ENCODE peak calls at places on chromosomes 7 and 10, in six cellular contexts. One of them, this sample, is unnamed.

GRCh38 chr10:20970044-20970443 is 72.9 kb upstream of the NEBL start:
- DNase-seq in A549: no peak
- DNase-seq in sigmoid colon: no peak
- DNase-seq in body of pancreas: no peak
- DNase-seq in Peyer's patch: no peak
- DNase-seq in IMR-90: no peak
- DNase-seq in this sample: no peak

GRCh38 chr7:43593010-43593409 is 10.1 kb downstream of the STK17A start:
- DNase-seq in IMR-90: no peak
- DNase-seq in body of pancreas: no peak
- DNase-seq in Peyer's patch: no peak
- DNase-seq in A549: no peak
- DNase-seq in sigmoid colon: no peak
- DNase-seq in this sample: no peak

GRCh38 chr10:132293416-132294195 is 14.1 kb downstream of the STK32C start:
- DNase-seq in body of pancreas: no peak
- DNase-seq in IMR-90: no peak
- DNase-seq in Peyer's patch: no peak
- DNase-seq in sigmoid colon: peak; percentile 76
- DNase-seq in A549: no peak
- DNase-seq in this sample: peak; percentile 28

GRCh38 chr10:119663866-119664698 is 12.9 kb downstream of the BAG3 start:
- DNase-seq in Peyer's patch: peak; percentile 47
- DNase-seq in A549: no peak
- DNase-seq in body of pancreas: no peak
- DNase-seq in IMR-90: no peak
- DNase-seq in sigmoid colon: no peak
- DNase-seq in this sample: no peak

GRCh38 chr7:31794851-31795250 is 107.8 kb downstream of the PPP1R17 start:
- DNase-seq in A549: no peak
- DNase-seq in IMR-90: no peak
- DNase-seq in Peyer's patch: no peak
- DNase-seq in sigmoid colon: no peak
- DNase-seq in body of pancreas: no peak
- DNase-seq in this sample: no peak

GRCh38 chr10:93060887-93061593 is 442 bp downstream of the CYP26C1 start:
- DNase-seq in A549: no peak
- DNase-seq in Peyer's patch: no peak
- DNase-seq in body of pancreas: no peak
- DNase-seq in IMR-90: no peak
- DNase-seq in sigmoid colon: no peak
- DNase-seq in this sample: no peak

GRCh38 chr7:140403878-140404564 is at the start of gene RAB19:
- DNase-seq in A549: no peak
- DNase-seq in sigmoid colon: no peak
- DNase-seq in IMR-90: no peak
- DNase-seq in body of pancreas: peak; percentile 83
- DNase-seq in Peyer's patch: peak; percentile 62
- DNase-seq in this sample: no peak

GRCh38 chr7:130996841-130997231 is 262.8 kb upstream of the KLF14 start:
- DNase-seq in body of pancreas: peak; percentile 85
- DNase-seq in A549: no peak
- DNase-seq in IMR-90: peak; percentile 61
- DNase-seq in Peyer's patch: no peak
- DNase-seq in sigmoid colon: no peak
- DNase-seq in this sample: no peak

GRCh38 chr7:114938785-114939184 is 16.9 kb downstream of the MDFIC start:
- DNase-seq in Peyer's patch: no peak
- DNase-seq in body of pancreas: no peak
- DNase-seq in A549: no peak
- DNase-seq in IMR-90: no peak
- DNase-seq in sigmoid colon: no peak
- DNase-seq in this sample: no peak

GRCh38 chr10:20993387-20994170 is 96.5 kb upstream of the NEBL start:
- DNase-seq in body of pancreas: no peak
- DNase-seq in IMR-90: no peak
- DNase-seq in A549: no peak
- DNase-seq in Peyer's patch: no peak
- DNase-seq in sigmoid colon: no peak
- DNase-seq in this sample: peak; percentile 77

GRCh38 chr10:88163572-88163971 is 300.1 kb downstream of the PTEN start:
- DNase-seq in body of pancreas: no peak
- DNase-seq in Peyer's patch: no peak
- DNase-seq in sigmoid colon: no peak
- DNase-seq in A549: no peak
- DNase-seq in IMR-90: no peak
- DNase-seq in this sample: no peak

GRCh38 chr7:2151801-2152612 is 80.7 kb downstream of the MAD1L1 start:
- DNase-seq in IMR-90: no peak
- DNase-seq in body of pancreas: no peak
- DNase-seq in A549: no peak
- DNase-seq in Peyer's patch: no peak
- DNase-seq in sigmoid colon: no peak
- DNase-seq in this sample: no peak

GRCh38 chr7:118149394-118149793 is 34.6 kb upstream of the LSM8 start:
- DNase-seq in Peyer's patch: no peak
- DNase-seq in IMR-90: no peak
- DNase-seq in sigmoid colon: no peak
- DNase-seq in body of pancreas: no peak
- DNase-seq in A549: no peak
- DNase-seq in this sample: no peak

GRCh38 chr7:92916751-92917369 is 80.5 kb upstream of the CDK6 start:
- DNase-seq in Peyer's patch: no peak
- DNase-seq in body of pancreas: peak; percentile 56
- DNase-seq in A549: no peak
- DNase-seq in IMR-90: peak; percentile 44
- DNase-seq in sigmoid colon: no peak
- DNase-seq in this sample: peak; percentile 37

GRCh38 chr7:27745064-27745583 is 5.2 kb downstream of the TAX1BP1 start:
- DNase-seq in sigmoid colon: no peak
- DNase-seq in A549: peak; percentile 67
- DNase-seq in Peyer's patch: no peak
- DNase-seq in IMR-90: peak; percentile 84
- DNase-seq in body of pancreas: peak; percentile 50
- DNase-seq in this sample: peak; percentile 71

GRCh38 chr7:107147464-107148214 is 21.2 kb upstream of the HBP1 start:
- DNase-seq in Peyer's patch: no peak
- DNase-seq in IMR-90: peak; percentile 47
- DNase-seq in body of pancreas: peak; percentile 14
- DNase-seq in A549: peak; percentile 39
- DNase-seq in sigmoid colon: no peak
- DNase-seq in this sample: no peak

GRCh38 chr10:133131053-133131452 is 29.0 kb upstream of the KNDC1 start:
- DNase-seq in body of pancreas: no peak
- DNase-seq in A549: no peak
- DNase-seq in Peyer's patch: no peak
- DNase-seq in sigmoid colon: peak; percentile 57
- DNase-seq in IMR-90: no peak
- DNase-seq in this sample: no peak

GRCh38 chr10:49090696-49091338 is 24.5 kb downstream of the VSTM4 start:
- DNase-seq in body of pancreas: no peak
- DNase-seq in sigmoid colon: no peak
- DNase-seq in A549: no peak
- DNase-seq in Peyer's patch: peak; percentile 1
- DNase-seq in IMR-90: no peak
- DNase-seq in this sample: no peak

GRCh38 chr10:78212786-78213175 is 179.1 kb downstream of the RPS24 start:
- DNase-seq in IMR-90: no peak
- DNase-seq in A549: no peak
- DNase-seq in Peyer's patch: no peak
- DNase-seq in sigmoid colon: no peak
- DNase-seq in body of pancreas: no peak
- DNase-seq in this sample: no peak

GRCh38 chr7:32958046-32959025 is 1.1 kb downstream of the FKBP9 start:
- DNase-seq in A549: no peak
- DNase-seq in body of pancreas: peak; percentile 29
- DNase-seq in sigmoid colon: peak; percentile 77
- DNase-seq in Peyer's patch: no peak
- DNase-seq in IMR-90: peak; percentile 59
- DNase-seq in this sample: peak; percentile 33

GRCh38 chr7:18958627-18959026 is 158.8 kb downstream of the TWIST1 start:
- DNase-seq in IMR-90: peak; percentile 85
- DNase-seq in Peyer's patch: no peak
- DNase-seq in A549: no peak
- DNase-seq in body of pancreas: no peak
- DNase-seq in sigmoid colon: no peak
- DNase-seq in this sample: no peak

GRCh38 chr7:16644157-16644556 is 1.4 kb downstream of the ANKMY2 start:
- DNase-seq in IMR-90: no peak
- DNase-seq in A549: no peak
- DNase-seq in sigmoid colon: no peak
- DNase-seq in Peyer's patch: no peak
- DNase-seq in body of pancreas: no peak
- DNase-seq in this sample: no peak

GRCh38 chr7:16644624-16644986 is 949 bp downstream of the ANKMY2 start:
- DNase-seq in IMR-90: peak; percentile 47
- DNase-seq in A549: peak; percentile 51
- DNase-seq in sigmoid colon: peak; percentile 82
- DNase-seq in Peyer's patch: peak; percentile 65
- DNase-seq in body of pancreas: peak; percentile 41
- DNase-seq in this sample: peak; percentile 64

GRCh38 chr7:16646427-16647081 is 573 bp downstream of the BZW2 start:
- DNase-seq in sigmoid colon: no peak
- DNase-seq in Peyer's patch: no peak
- DNase-seq in IMR-90: no peak
- DNase-seq in A549: no peak
- DNase-seq in body of pancreas: peak; percentile 14
- DNase-seq in this sample: peak; percentile 23

GRCh38 chr7:16645593-16646426 is at the start of the genes ANKMY2 and BZW2:
- DNase-seq in body of pancreas: peak; percentile 97
- DNase-seq in sigmoid colon: peak; percentile 98
- DNase-seq in IMR-90: peak; percentile 97
- DNase-seq in Peyer's patch: peak; percentile 90
- DNase-seq in A549: peak; percentile 94
- DNase-seq in this sample: peak; percentile 96

DNA sequence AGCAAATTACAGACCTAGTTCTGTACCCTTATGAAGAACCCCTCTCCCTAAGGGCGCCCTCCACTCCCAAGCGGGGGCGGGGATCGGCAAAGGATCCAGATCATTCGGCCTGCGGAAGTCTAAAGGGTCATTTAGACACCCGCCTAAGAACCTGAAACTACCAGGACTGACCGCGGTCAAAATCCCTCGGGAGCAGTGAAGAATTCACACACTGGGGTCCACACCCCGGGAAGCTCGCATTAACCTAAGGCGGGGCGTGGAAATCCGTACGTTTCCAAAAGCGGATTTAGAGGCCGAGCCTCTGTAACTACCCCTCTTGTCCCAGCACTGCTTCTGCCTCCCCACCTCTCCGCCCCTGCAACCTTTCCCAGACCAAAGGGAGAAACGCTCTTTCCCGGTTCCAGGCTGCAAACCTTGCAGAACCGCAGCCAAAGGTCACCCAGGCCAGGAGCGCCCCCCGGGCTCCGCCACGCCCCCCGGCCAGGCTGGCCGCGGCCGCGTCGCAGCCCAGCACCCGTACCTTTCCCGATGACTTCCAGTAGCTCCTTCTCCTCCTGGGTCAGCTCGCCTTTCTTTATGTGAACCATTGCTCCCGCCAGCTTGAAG is 464 bp downstream of the ANKMY2 start:
- DNase-seq in IMR-90: no peak
- DNase-seq in A549: peak; percentile 49
- DNase-seq in body of pancreas: peak; percentile 20
- DNase-seq in Peyer's patch: peak; percentile 24
- DNase-seq in sigmoid colon: peak; percentile 71
- DNase-seq in this sample: peak; percentile 44
- TF ChIP-seq CTCF in IMR-90: no peak
- TF ChIP-seq CTCF in A549: no peak
- TF ChIP-seq CTCF in body of pancreas: no peak
- TF ChIP-seq CTCF in Peyer's patch: no peak
- TF ChIP-seq CTCF in sigmoid colon: no peak
- TF ChIP-seq CTCF in this sample: no peak

GRCh38 chr10:30583778-30584415 is 45.7 kb downstream of the LYZL2 start:
- DNase-seq in A549: peak; percentile 74
- DNase-seq in IMR-90: peak; percentile 77
- DNase-seq in sigmoid colon: peak; percentile 86
- DNase-seq in body of pancreas: peak; percentile 91
- DNase-seq in Peyer's patch: peak; percentile 45
- DNase-seq in this sample: peak; percentile 79
- TF ChIP-seq POLR2A in A549: no peak
- TF ChIP-seq POLR2A in IMR-90: no peak
- TF ChIP-seq POLR2A in sigmoid colon: no peak
- TF ChIP-seq POLR2A in body of pancreas: peak; percentile 43
- TF ChIP-seq POLR2A in Peyer's patch: no peak
- TF ChIP-seq POLR2A in this sample: no peak

GRCh38 chr10:86255405-86256251 is 111.0 kb downstream of the GRID1 start:
- DNase-seq in IMR-90: no peak
- DNase-seq in A549: no peak
- DNase-seq in body of pancreas: no peak
- DNase-seq in Peyer's patch: no peak
- DNase-seq in sigmoid colon: no peak
- DNase-seq in this sample: no peak

GRCh38 chr10:86258940-86259339 is 107.7 kb downstream of the GRID1 start:
- DNase-seq in IMR-90: no peak
- DNase-seq in A549: no peak
- DNase-seq in body of pancreas: no peak
- DNase-seq in sigmoid colon: no peak
- DNase-seq in Peyer's patch: no peak
- DNase-seq in this sample: no peak

GRCh38 chr10:86257683-86258082 is 108.9 kb downstream of the GRID1 start:
- DNase-seq in sigmoid colon: no peak
- DNase-seq in A549: no peak
- DNase-seq in body of pancreas: no peak
- DNase-seq in IMR-90: no peak
- DNase-seq in Peyer's patch: no peak
- DNase-seq in this sample: no peak

GRCh38 chr10:86258488-86258887 is 108.1 kb downstream of the GRID1 start:
- DNase-seq in body of pancreas: no peak
- DNase-seq in A549: no peak
- DNase-seq in sigmoid colon: no peak
- DNase-seq in Peyer's patch: no peak
- DNase-seq in IMR-90: peak; percentile 0
- DNase-seq in this sample: no peak

DNA sequence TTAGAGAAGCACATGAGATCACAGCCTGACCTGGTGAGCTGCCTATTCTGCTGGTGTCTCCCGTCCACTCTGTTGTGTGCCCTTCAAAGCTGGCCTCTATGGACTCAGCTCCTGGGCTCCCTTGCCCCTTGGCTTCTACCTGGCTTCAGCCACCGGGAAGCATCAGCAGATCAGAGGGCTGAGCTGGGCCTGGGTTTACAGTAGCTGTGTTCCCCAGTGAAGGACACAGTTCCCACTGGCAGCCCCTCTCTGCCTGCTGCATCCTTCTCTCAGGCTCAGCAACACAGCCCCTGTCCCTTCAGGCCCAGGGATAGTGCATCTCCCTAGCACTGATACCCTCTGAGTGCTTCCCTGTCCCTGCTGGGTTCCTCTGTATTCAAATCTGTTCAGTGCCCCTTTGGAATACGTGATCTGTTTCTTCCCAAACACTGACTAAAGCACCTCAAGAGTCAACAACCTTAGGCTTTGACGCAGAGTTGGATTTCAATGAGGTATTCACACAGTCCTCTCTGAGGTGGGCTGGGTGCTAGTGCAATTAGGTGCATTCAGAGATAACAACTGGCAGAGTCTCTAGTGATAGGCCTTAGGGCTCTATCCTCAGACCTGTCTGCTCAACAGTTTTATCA is 109.8 kb downstream of the GRID1 start:
- DNase-seq in sigmoid colon: no peak
- DNase-seq in IMR-90: no peak
- DNase-seq in body of pancreas: no peak
- DNase-seq in A549: no peak
- DNase-seq in Peyer's patch: no peak
- DNase-seq in this sample: no peak
- H3K4me1 ChIP-seq in sigmoid colon: no peaks in the 10 kb centered on the region
- H3K4me1 ChIP-seq in IMR-90: no peaks in the 10 kb centered on the region
- H3K4me1 ChIP-seq in body of pancreas: no peaks in the 10 kb centered on the region
- H3K4me1 ChIP-seq in A549: peaks cover 5% of the 10 kb centered on the region
- H3K4me1 ChIP-seq in Peyer's patch: no peaks in the 10 kb centered on the region
- H3K4me1 ChIP-seq in this sample: no peaks in the 10 kb centered on the region

GRCh38 chr10:19556666-19557065 is 259.6 kb upstream of the PLXDC2 start:
- DNase-seq in sigmoid colon: no peak
- DNase-seq in Peyer's patch: no peak
- DNase-seq in body of pancreas: no peak
- DNase-seq in A549: no peak
- DNase-seq in IMR-90: no peak
- DNase-seq in this sample: no peak
- TF ChIP-seq CTCF in sigmoid colon: no peak
- TF ChIP-seq CTCF in Peyer's patch: no peak
- TF ChIP-seq CTCF in body of pancreas: no peak
- TF ChIP-seq CTCF in A549: no peak
- TF ChIP-seq CTCF in IMR-90: no peak
- TF ChIP-seq CTCF in this sample: no peak